ENCODE peak calls at places on chromosomes 7 and 10, in four cellular contexts. G is heart left ventricle, U is vagina, F is endothelial cell of umbilical vein. I is an unnamed sample.
A peak's percentile ranks its signal among the peaks of the same experiment; 100 is the strongest.

GRCh38 chr10:60869916-60870728 is 73.9 kb downstream of the RHOBTB1 start:
- DNase-seq in G (no peak), U (no peak), F (no peak), I (no peak)

GRCh38 chr7:87475359-87476178 is at the start of gene ABCB4:
- DNase-seq in G (peak; percentile 20), U (no peak), F (no peak), I (no peak)

GRCh38 chr7:142443614-142444013 is 185.8 kb upstream of the PRSS58 start:
- DNase-seq in G (no peak), U (no peak), F (peak; percentile 50), I (no peak)

GRCh38 chr7:41984888-41985287 is 252.1 kb downstream of the GLI3 start:
- DNase-seq in G (no peak), U (no peak), F (peak; percentile 48), I (no peak)

GRCh38 chr7:28071570-28071969 is 109.0 kb downstream of the JAZF1 start:
- DNase-seq in G (no peak), U (no peak), F (no peak), I (no peak)

GRCh38 chr7:6709808-6710207 is 3.1 kb upstream of the ZNF12 start:
- DNase-seq in G (no peak), U (no peak), F (no peak), I (no peak)

GRCh38 chr7:146656988-146657387 is 540.4 kb downstream of the CNTNAP2 start:
- DNase-seq in G (no peak), U (no peak), F (no peak), I (no peak)

GRCh38 chr7:112481833-112482669 is 1.3 kb downstream of the LSMEM1 start:
- DNase-seq in G (peak; percentile 62), U (no peak), F (peak; percentile 41), I (peak; percentile 19)

GRCh38 chr7:20189852-20190251 is 27.3 kb downstream of the MACC1 start:
- DNase-seq in G (no peak), U (no peak), F (no peak), I (no peak)

GRCh38 chr7:132256721-132257212 is 319.5 kb downstream of the PLXNA4 start:
- DNase-seq in G (no peak), U (no peak), F (no peak), I (no peak)

DNA sequence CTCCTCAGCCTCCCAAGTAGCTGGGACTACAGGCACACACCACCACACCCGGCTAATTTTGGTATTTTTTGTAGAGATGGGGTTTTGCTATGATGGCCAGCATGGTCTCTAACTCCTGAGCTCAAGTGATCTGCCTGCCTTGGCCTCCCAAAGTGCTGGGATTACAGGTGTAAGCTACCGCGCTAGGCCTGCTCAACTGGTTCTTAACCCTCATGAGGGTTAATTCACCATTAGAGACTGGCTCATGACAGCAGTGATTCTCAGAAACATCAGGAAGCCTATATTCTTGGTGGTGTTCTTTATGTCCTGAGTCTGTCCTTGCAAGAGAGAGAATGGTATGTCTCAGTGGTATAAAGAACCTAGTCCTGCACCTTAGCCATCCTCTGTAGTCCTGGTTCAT is 10.4 kb upstream of the NT5C2 start:
- DNase-seq in G (no peak), U (no peak), F (no peak), I (no peak)
- H3K27ac ChIP-seq in G (no peak overlapping the region), U (no peak overlapping the region), F (no peak overlapping the region), I (no peak overlapping the region)

GRCh38 chr7:105678811-105679495 is 97.7 kb upstream of the EFCAB10 start:
- DNase-seq in G (peak; percentile 64), U (no peak), F (peak; percentile 69), I (peak; percentile 61)
- TF ChIP-seq POLR2A in G (no peak), U (no peak), F (no peak), I (no peak)

GRCh38 chr10:127923646-127924045 is 16.7 kb downstream of the PTPRE start:
- DNase-seq in G (no peak), U (no peak), F (no peak), I (no peak)
- H3K27ac ChIP-seq in G (peak overlapping the region; percentile 87), U (no peak overlapping the region), F (peak overlapping the region; percentile 72), I (no peak overlapping the region)

GRCh38 chr10:10482613-10483012 is 535.1 kb upstream of the CELF2 start:
- DNase-seq in G (no peak), U (no peak), F (no peak), I (no peak)
- TF ChIP-seq POLR2A in G (no peak), U (no peak), F (no peak), I (no peak)

DNA sequence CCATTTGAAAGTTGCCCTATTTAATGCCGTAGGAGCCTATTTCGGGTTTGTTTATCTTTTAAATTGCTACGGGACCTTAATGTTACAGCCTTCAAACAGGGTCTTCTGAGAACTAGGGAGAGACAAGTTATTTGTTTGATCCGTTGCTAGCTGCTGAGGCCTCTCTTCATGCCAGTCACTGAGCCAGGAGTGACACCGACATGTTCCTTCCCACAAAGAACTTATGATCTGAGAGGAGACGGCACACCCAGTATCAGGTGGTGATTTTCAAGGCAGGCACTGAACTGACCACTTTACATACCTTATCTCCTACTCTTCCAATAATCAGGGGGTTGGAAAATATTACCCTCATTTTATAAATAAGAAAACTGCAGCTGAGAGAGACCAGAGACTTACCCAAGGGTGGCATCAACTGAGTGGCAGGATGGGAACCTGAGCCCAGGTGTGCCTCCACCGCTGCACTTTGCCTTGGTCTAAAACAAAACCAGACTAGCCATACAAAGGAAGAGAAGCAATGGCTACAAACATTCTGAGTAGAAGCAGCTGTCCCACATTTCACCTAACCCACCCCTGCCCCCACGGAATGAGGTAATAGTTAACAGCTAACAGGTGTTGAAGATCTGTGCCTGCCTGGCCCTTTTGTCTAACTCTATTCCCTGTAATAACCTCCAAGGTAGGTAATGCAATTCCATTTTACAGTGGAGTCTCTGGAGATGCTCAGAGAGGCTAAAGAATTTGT is 40.4 kb downstream of the PPP1R3C start:
- DNase-seq in G (no peak), U (no peak), F (no peak), I (no peak)
- H3K27ac ChIP-seq in G (peak overlapping the region; percentile 81), U (peak overlapping the region; percentile 82), F (no peak overlapping the region), I (peak overlapping the region; percentile 8)

DNA sequence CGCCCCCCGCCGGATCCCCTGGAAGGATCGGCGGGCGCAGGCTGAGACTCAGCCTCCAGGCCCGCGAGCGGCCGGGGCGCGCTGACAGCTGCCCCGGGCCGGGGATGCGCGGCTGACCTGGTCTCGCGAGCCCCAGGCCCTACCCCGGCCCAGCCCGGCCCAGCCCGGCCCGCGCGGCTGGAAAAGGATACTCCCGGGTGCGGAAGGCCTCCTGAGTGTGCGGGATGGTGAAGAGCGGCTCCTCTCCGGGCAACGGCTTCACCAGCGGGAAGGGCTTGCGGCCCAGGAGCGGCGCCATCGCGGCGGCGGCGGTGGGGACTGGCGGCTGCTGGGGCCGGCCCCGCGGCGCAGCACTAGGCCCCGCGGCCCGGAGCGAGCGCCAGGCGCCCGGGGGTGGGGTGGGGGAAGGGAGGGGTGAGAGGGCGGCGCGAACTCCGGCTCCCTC is 435 bp downstream of the BAZ1B start:
- DNase-seq in G (no peak), U (no peak), F (no peak), I (no peak)
- TF ChIP-seq POLR2A in G (no peak), U (no peak), F (no peak), I (no peak)

GRCh38 chr7:100823140-100823525 is 4.2 kb downstream of the EPHB4 start:
- DNase-seq in G (no peak), U (no peak), F (peak; percentile 21), I (no peak)
- H3K27ac ChIP-seq in G (no peak overlapping the region), U (no peak overlapping the region), F (no peak overlapping the region), I (no peak overlapping the region)

DNA sequence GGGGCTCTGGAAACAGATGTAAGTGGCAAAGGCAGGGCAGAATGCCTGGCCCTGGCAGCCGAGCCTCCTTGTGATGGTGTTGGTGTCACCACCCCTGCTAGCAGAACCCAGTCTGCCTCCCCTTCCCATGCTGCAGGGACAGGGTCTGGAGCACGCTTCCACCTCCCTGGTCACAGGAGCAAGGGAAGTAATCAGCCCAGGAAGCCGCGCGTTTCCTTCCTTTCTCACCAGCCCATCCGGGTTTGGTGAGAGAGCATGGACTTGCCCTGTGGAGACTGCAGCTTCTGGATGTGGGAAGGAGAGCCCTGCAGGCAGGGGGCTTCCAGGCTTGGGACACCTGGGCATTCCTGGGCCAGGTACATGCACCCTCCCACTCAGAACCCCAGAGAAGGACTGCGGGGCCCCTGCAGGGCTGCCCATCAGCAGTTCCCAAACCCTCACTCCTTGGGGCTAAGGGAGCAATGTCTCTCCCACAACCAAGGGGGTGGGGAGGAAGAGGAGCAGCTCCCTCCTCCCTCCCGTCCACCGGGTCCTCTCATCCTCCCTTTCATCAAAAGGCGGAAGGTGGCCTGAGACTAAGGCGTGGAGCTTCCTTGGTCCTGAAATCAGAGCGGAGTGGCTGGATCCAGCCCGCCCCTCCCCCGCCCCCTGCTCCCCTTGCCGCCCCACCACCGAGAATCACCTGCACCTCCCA is 1.8 kb downstream of the MMRN2 start:
- DNase-seq in G (no peak), U (no peak), F (peak; percentile 38), I (no peak)
- TF ChIP-seq POLR2A in G (no peak), U (no peak), F (peak; percentile 65), I (no peak)